ENCODE peak calls at places on chromosomes 12 and 14, in ten cellular contexts. Z, M, B, D, F, Q, O, N, V and S are unnamed samples.

GRCh38 chr12:52246720-52247621 is 13.9 kb downstream of the KRT7 start:
- DNase-seq in Q (no peak), N (no peak), Z (no peak), D (no peak), V (no peak), M (peak), B (no peak), O (no peak), F (no peak), S (no peak)

GRCh38 chr12:46209914-46210834 is 58.7 kb downstream of the SLC38A1 start:
- DNase-seq in M (no peak), N (no peak), F (no peak), Z (peak), D (no peak), Q (peak), V (no peak), B (peak), O (peak), S (no peak)

GRCh38 chr14:104433401-104434213 is 146.0 kb upstream of the C14orf180 start:
- DNase-seq in Q (no peak), V (peak), M (no peak), B (no peak), D (no peak), F (no peak), O (no peak), Z (no peak), N (no peak), S (no peak)

GRCh38 chr12:53676715-53677611 is 1.1 kb upstream of the ATP5MC2 start:
- DNase-seq in Z (no peak), M (peak), V (no peak), Q (peak), O (peak), D (peak), F (no peak), B (no peak), N (peak), S (peak)

GRCh38 chr12:87848248-87848868 is 180.8 kb downstream of the C12orf50 start:
- DNase-seq in Q (peak), N (peak), V (no peak), O (no peak), D (peak), B (no peak), F (peak), M (peak), Z (no peak), S (peak)

GRCh38 chr14:65482769-65483438 is 70.4 kb downstream of the FUT8 start:
- DNase-seq in Q (no peak), Z (no peak), O (no peak), V (no peak), D (no peak), B (no peak), M (no peak), F (no peak), N (no peak), S (no peak)

GRCh38 chr12:26643532-26644315 is 189.3 kb downstream of the ITPR2 start:
- DNase-seq in M (no peak), O (no peak), D (no peak), Q (no peak), F (no peak), N (peak), Z (no peak), B (no peak), V (no peak), S (no peak)

GRCh38 chr14:95502381-95502950 is 14.0 kb downstream of the SYNE3 start:
- DNase-seq in Z (no peak), Q (no peak), F (no peak), B (no peak), V (no peak), O (no peak), M (no peak), D (no peak), N (no peak), S (no peak)

GRCh38 chr12:111462134-111462821 is 56.6 kb downstream of the SH2B3 start:
- DNase-seq in V (no peak), N (no peak), B (no peak), Q (no peak), M (no peak), Z (no peak), F (peak), O (no peak), D (no peak), S (no peak)

GRCh38 chr14:79596531-79596930 is 614.8 kb downstream of the DIO2 start:
- DNase-seq in Z (no peak), F (no peak), Q (no peak), B (no peak), O (no peak), N (no peak), M (no peak), V (no peak), D (no peak), S (no peak)

GRCh38 chr14:37493606-37494005 is 101.4 kb downstream of the FOXA1 start:
- DNase-seq in O (no peak), B (no peak), Z (no peak), M (no peak), F (no peak), V (no peak), N (no peak), D (no peak), Q (no peak), S (no peak)

GRCh38 chr12:116164976-116165425 is 112.5 kb downstream of the MED13L start:
- DNase-seq in N (no peak), M (no peak), O (no peak), V (no peak), Z (no peak), D (no peak), Q (no peak), B (no peak), F (no peak), S (no peak)

GRCh38 chr14:55928316-55928715 is 189.9 kb upstream of the PELI2 start:
- DNase-seq in D (no peak), M (no peak), B (no peak), N (no peak), O (no peak), Q (no peak), V (no peak), F (no peak), Z (no peak), S (no peak)

GRCh38 chr12:70449074-70449757 is 83.1 kb downstream of the KCNMB4 start:
- DNase-seq in Q (no peak), D (no peak), B (no peak), V (no peak), Z (no peak), F (no peak), O (no peak), N (no peak), M (no peak), S (no peak)

GRCh38 chr12:92552412-92553108 is 150.2 kb upstream of the PLEKHG7 start:
- DNase-seq in Z (no peak), V (no peak), O (no peak), M (no peak), F (no peak), Q (no peak), B (no peak), D (no peak), N (no peak), S (no peak)

GRCh38 chr12:57080855-57081254 is 2.3 kb upstream of the NEMP1 start:
- DNase-seq in O (no peak), M (no peak), V (no peak), Z (no peak), B (no peak), F (no peak), Q (no peak), D (no peak), N (no peak), S (no peak)

GRCh38 chr14:100587763-100588411 is 670 bp upstream of the BEGAIN start:
- DNase-seq in M (no peak), V (no peak), O (no peak), F (no peak), N (no peak), Z (no peak), B (no peak), D (no peak), Q (no peak), S (no peak)

GRCh38 chr12:79174656-79175055 is 310.1 kb downstream of the SYT1 start:
- DNase-seq in M (no peak), O (no peak), N (no peak), B (no peak), Z (no peak), Q (no peak), F (peak), V (no peak), D (no peak), S (peak)

GRCh38 chr14:104011824-104012517 is 69.6 kb upstream of the RD3L start:
- DNase-seq in Q (no peak), Z (no peak), V (no peak), O (no peak), F (no peak), B (no peak), D (no peak), M (no peak), N (no peak), S (no peak)

GRCh38 chr12:51622564-51622963 is 31.5 kb downstream of the SCN8A start:
- DNase-seq in B (no peak), Q (no peak), N (no peak), M (no peak), V (no peak), O (no peak), D (no peak), Z (no peak), F (no peak), S (no peak)

GRCh38 chr14:100755649-100756048 is 29.0 kb downstream of the DLK1 start:
- DNase-seq in Z (no peak), O (no peak), D (no peak), F (no peak), M (no peak), Q (no peak), N (no peak), V (no peak), B (no peak), S (no peak)

GRCh38 chr14:100670017-100670974 is 56.4 kb upstream of the DLK1 start:
- DNase-seq in M (no peak), F (no peak), B (no peak), Q (no peak), O (no peak), Z (no peak), N (no peak), D (no peak), V (no peak), S (no peak)

GRCh38 chr12:109818900-109819500 is 14.2 kb downstream of the TRPV4 start:
- DNase-seq in D (no peak), B (no peak), O (no peak), Q (no peak), M (no peak), Z (no peak), N (no peak), F (peak), V (no peak), S (no peak)

GRCh38 chr12:67391656-67392055 is 122.5 kb downstream of the CAND1 start:
- DNase-seq in O (no peak), Z (no peak), B (no peak), M (no peak), N (no peak), Q (no peak), F (no peak), V (no peak), D (no peak), S (no peak)

GRCh38 chr12:97805086-97805485 is 342.5 kb downstream of the RMST start:
- DNase-seq in O (no peak), F (no peak), Z (no peak), M (no peak), N (no peak), B (no peak), D (no peak), V (no peak), Q (no peak), S (no peak)

GRCh38 chr12:47808574-47809380 is 10.9 kb downstream of the HDAC7 start:
- DNase-seq in Q (peak), N (no peak), Z (peak), B (peak), O (peak), F (no peak), D (no peak), M (no peak), V (no peak), S (no peak)

GRCh38 chr12:43444940-43445564 is 107.0 kb downstream of the ADAMTS20 start:
- DNase-seq in V (no peak), N (peak), M (no peak), Z (peak), Q (peak), F (peak), O (peak), B (no peak), D (peak), S (peak)

GRCh38 chr12:45369065-45369464 is 153.2 kb downstream of the ANO6 start:
- DNase-seq in Z (no peak), N (no peak), F (no peak), M (no peak), D (no peak), V (no peak), O (no peak), Q (no peak), B (no peak), S (no peak)

GRCh38 chr12:130320553-130320952 is 17.1 kb upstream of the PIWIL1 start:
- DNase-seq in D (no peak), B (no peak), N (no peak), M (no peak), Z (no peak), O (no peak), V (no peak), Q (no peak), F (no peak), S (no peak)

GRCh38 chr12:89671469-89671868 is 37.2 kb downstream of the ATP2B1 start:
- DNase-seq in Z (no peak), B (no peak), N (no peak), M (no peak), V (no peak), Q (no peak), O (no peak), F (no peak), D (no peak), S (no peak)

GRCh38 chr12:26121841-26122680 is 2.8 kb downstream of the BHLHE41 start:
- DNase-seq in V (no peak), Z (no peak), B (no peak), Q (no peak), F (no peak), O (peak), N (no peak), D (peak), M (no peak), S (no peak)

GRCh38 chr14:81105378-81105777 is 115.4 kb downstream of the GTF2A1 start:
- DNase-seq in D (no peak), M (no peak), Q (no peak), Z (no peak), N (no peak), F (no peak), V (no peak), O (no peak), B (no peak), S (no peak)

GRCh38 chr12:117408161-117408791 is 46.9 kb upstream of the NOS1 start:
- DNase-seq in M (peak), Q (no peak), B (no peak), O (no peak), Z (no peak), D (no peak), F (no peak), N (no peak), V (no peak), S (peak)

GRCh38 chr12:27826076-27826475 is 46.0 kb upstream of the MANSC4 start:
- DNase-seq in B (no peak), F (no peak), N (no peak), D (no peak), V (no peak), M (no peak), Q (no peak), Z (no peak), O (no peak), S (no peak)